ENCODE peak calls at places on chromosomes 11 and 22, in five cellular contexts. X is IMR-90, D is K562, I is SK-N-SH, B is GM12878. U is an unnamed sample.

GRCh38 chr11:2531277-2531986 is 86.6 kb downstream of the KCNQ1 start:
- DNase-seq in B (no peak), D (peak; percentile 84), I (peak; percentile 90), X (peak; percentile 38), U (peak; percentile 32)

GRCh38 chr11:22922672-22923071 is 62.4 kb upstream of the CCDC179 start:
- DNase-seq in X (no peak), I (no peak), B (no peak), D (no peak), U (no peak)

GRCh38 chr22:22752556-22753477 is 108.4 kb downstream of the GGTLC2 start:
- DNase-seq in D (peak; percentile 65), B (no peak), X (peak; percentile 47), I (no peak), U (no peak)

GRCh38 chr11:12287009-12287373 is 90.4 kb upstream of the PARVA start:
- DNase-seq in B (no peak), X (peak; percentile 96), D (no peak), I (peak; percentile 7), U (peak; percentile 36)

GRCh38 chr11:115279831-115280761 is 224.1 kb downstream of the CADM1 start:
- DNase-seq in X (peak; percentile 91), B (no peak), D (no peak), I (no peak), U (peak; percentile 87)

GRCh38 chr22:24106385-24107381 is 74.6 kb upstream of the SUSD2 start:
- DNase-seq in D (no peak), X (no peak), B (peak; percentile 41), I (no peak), U (no peak)

GRCh38 chr11:25066706-25067105 is 569.9 kb downstream of the LUZP2 start:
- DNase-seq in B (no peak), D (no peak), I (no peak), X (no peak), U (no peak)

GRCh38 chr11:32893947-32894827 is 1.6 kb downstream of the QSER1 start:
- DNase-seq in B (peak; percentile 39), D (peak; percentile 26), X (peak; percentile 82), I (peak; percentile 72), U (peak; percentile 81)

GRCh38 chr11:72111803-72112540 is 523 bp downstream of the ANAPC15 start:
- DNase-seq in X (peak; percentile 99), D (peak; percentile 79), B (peak; percentile 99), I (peak; percentile 81), U (peak; percentile 99)

GRCh38 chr11:16000065-16000464 is 356.3 kb downstream of the SOX6 start:
- DNase-seq in B (no peak), D (no peak), I (no peak), X (peak; percentile 86), U (no peak)

GRCh38 chr11:110199184-110199981 is 97.0 kb downstream of the RDX start:
- DNase-seq in I (no peak), D (no peak), X (peak; percentile 51), B (no peak), U (peak; percentile 20)

GRCh38 chr11:128582496-128583366 is 4.6 kb downstream of the ETS1 start:
- DNase-seq in B (no peak), X (peak; percentile 98), I (no peak), D (no peak), U (no peak)

GRCh38 chr11:87301785-87302540 is 264.2 kb downstream of the TMEM135 start:
- DNase-seq in D (no peak), B (no peak), I (no peak), X (peak; percentile 17), U (no peak)

GRCh38 chr11:6297831-6298230 is 22.5 kb downstream of the CAVIN3 start:
- DNase-seq in D (no peak), B (no peak), X (no peak), I (no peak), U (no peak)

GRCh38 chr11:97729546-97730272 is 1291.0 kb upstream of the CNTN5 start:
- DNase-seq in D (no peak), B (no peak), I (no peak), X (no peak), U (no peak)

GRCh38 chr11:10540546-10540914 is 457 bp downstream of the RNF141 start:
- DNase-seq in I (no peak), D (peak; percentile 39), B (no peak), X (peak; percentile 18), U (peak; percentile 30)

GRCh38 chr22:17218341-17218740 is 894 bp downstream of the ADA2 start:
- DNase-seq in B (no peak), D (no peak), I (no peak), X (no peak), U (no peak)

GRCh38 chr11:106642331-106642730 is 375.9 kb downstream of the GUCY1A2 start:
- DNase-seq in B (no peak), D (no peak), X (peak; percentile 91), I (no peak), U (no peak)

GRCh38 chr11:123304828-123305530 is 109.9 kb upstream of the CLMP start:
- DNase-seq in D (no peak), B (no peak), I (no peak), X (no peak), U (no peak)

GRCh38 chr11:117256573-117256972 is 24.1 kb downstream of the RNF214 start:
- DNase-seq in B (no peak), I (no peak), D (no peak), X (peak; percentile 71), U (no peak)

GRCh38 chr11:120011836-120012235 is 126.1 kb downstream of the TRIM29 start:
- DNase-seq in X (no peak), B (no peak), D (no peak), I (no peak), U (no peak)

GRCh38 chr11:13881176-13881680 is 81.3 kb upstream of the SPON1 start:
- DNase-seq in I (no peak), D (no peak), B (no peak), X (no peak), U (no peak)

GRCh38 chr11:120337133-120337895 is 1.1 kb downstream of the ARHGEF12 start:
- DNase-seq in B (no peak), I (peak; percentile 25), X (no peak), D (no peak), U (peak; percentile 62)

GRCh38 chr11:47258317-47258902 is 614 bp downstream of the NR1H3 start:
- DNase-seq in B (no peak), D (no peak), X (no peak), I (no peak), U (no peak)

GRCh38 chr11:128468106-128468505 is 119.3 kb downstream of the ETS1 start:
- DNase-seq in X (no peak), B (no peak), D (no peak), I (no peak), U (no peak)

GRCh38 chr11:77299528-77299993 is 1.9 kb downstream of the GDPD4 start:
- DNase-seq in I (no peak), X (peak; percentile 11), D (peak; percentile 37), B (no peak), U (peak; percentile 84)

GRCh38 chr11:79229047-79229446 is 211.8 kb downstream of the TENM4 start:
- DNase-seq in I (no peak), X (no peak), B (no peak), D (no peak), U (no peak)

GRCh38 chr22:48845356-48845936 is 982.2 kb downstream of the BRD1 start:
- DNase-seq in D (no peak), I (no peak), X (no peak), B (no peak), U (no peak)

DNA sequence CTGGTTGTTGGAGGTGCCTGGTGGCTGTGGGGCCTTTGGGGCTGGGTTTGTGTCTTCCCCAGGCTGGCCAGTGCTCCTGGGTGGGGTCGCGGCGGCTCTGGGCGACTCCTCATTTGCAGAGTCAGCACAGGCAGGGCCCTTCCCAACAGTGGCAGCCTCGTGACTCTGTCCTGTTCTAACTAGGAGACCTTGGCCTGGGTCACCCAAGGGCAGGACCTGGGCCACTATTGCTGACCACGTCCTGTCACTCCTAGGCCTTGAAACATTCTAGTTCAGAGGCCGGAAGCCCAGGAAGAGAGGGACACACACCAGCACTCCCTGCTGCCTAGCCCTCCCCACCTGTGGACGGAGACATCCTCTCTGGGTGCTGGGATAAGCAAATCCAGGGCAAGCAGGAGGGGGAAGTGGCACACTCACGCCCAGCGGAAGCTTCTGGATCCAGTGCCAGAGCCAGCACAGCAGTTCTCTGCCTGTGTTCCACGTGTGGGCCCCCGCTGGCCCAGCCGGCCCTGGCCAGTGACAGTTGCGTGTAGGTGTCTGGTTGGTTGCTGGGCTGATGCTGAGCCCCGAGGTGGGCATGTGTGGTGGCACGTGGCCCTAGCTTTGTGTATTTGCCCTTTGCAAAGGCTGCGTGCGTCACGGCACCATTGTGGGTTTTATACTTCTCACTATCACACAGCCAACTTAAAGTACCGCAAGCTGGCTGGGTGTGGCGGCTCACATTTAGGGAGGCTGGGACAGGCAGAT is 4.3 kb upstream of the CHID1 start:
- DNase-seq in D (no peak), X (no peak), I (no peak), B (no peak), U (peak; percentile 68)
- TF ChIP-seq MXI1 in D (no peak), X (no peak), I (no peak), B (no peak), U (peak; percentile 66)

DNA sequence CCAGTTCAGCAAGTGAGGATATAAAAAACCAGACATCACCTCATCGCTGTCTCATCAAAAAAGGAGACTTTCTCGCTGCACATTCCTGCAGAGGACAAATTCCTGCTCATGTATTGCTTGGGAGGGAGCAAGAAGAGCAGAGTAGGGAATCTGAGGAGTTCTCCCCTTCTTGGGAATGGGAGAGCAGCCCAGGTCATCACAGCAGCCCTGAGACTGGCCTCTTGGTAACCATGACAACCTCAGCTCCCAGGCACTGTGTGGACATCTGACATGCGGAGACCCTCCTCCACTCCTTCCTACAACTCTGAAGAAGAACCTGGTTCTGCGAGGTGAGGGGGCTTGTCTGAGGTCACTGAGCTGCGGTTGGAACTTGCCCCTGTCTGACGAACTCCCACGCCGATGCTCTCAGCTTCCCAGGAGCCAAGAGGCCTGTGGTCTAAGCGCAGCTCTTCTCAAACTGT is 17.9 kb downstream of the RFPL1 start:
- DNase-seq in D (no peak), X (peak; percentile 39), B (no peak), I (no peak), U (no peak)
- TF ChIP-seq MXI1 in D (no peak), X (no peak), B (no peak), I (no peak), U (no peak)

DNA sequence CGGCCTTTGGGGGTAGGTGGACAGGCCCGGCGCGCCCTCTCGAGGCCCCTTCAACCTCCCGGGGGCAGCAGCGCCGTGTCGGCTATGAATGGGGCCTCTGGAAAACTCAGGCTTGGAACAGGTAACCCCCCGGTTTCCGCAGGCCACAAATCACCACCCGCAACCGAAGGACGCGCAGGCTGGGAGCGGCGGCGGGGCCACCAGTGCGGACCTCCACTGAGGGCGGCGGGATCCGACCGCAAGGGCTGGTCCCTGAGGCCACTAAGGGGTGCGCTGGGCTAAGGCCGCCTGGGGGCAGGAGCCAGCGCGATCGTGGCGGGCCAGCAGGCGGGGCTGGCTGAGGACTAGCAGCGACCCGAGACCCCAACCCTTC is 695 bp upstream of the ATF4 start:
- DNase-seq in X (no peak), I (peak; percentile 60), D (no peak), B (no peak), U (peak; percentile 58)
- TF ChIP-seq MXI1 in X (no peak), I (no peak), D (no peak), B (peak; percentile 64), U (no peak)

DNA sequence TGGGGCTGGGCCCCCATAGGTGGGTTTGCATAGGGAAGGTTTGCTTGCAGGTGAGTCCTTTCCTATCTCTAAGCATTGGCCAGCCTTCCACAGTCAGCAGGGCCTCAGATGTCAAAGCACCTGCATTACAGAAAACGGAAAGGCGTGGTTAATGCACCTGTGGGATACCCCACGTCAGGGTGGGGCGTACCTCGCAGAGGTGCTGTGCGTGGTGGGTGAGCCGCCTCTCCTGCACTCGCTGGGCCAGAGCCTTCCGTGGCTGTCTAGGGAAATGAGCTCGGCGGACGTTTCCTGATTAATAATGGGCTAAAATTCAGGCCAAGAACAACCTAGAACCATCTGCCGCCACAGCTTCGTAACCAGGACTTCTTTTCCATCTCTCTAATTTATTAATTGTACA is 32.3 kb downstream of the ST14 start:
- DNase-seq in D (no peak), B (no peak), I (no peak), X (no peak), U (no peak)
- TF ChIP-seq MXI1 in D (no peak), B (no peak), I (no peak), X (no peak), U (no peak)

U was measured in HepG2.